ENCODE peak calls at places on chromosomes 6 and 20, in five cellular contexts. O is H9, M is bronchial epithelial cell, F is Calu3, B is pons. V is an unnamed sample.

GRCh38 chr6:155586036-155586557 is 130.5 kb upstream of the NOX3 start:
- DNase-seq in O (no peak), M (no peak), F (no peak), B (no peak), V (no peak)

GRCh38 chr20:4082406-4083102 is 67.2 kb upstream of the RNF24 start:
- DNase-seq in O (peak), M (no peak), F (no peak), B (peak), V (no peak)

GRCh38 chr6:3750324-3751018 is 1.0 kb downstream of the PXDC1 start:
- DNase-seq in O (peak), M (peak), F (peak), B (peak), V (peak)

GRCh38 chr20:4830212-4830607 is 108.5 kb downstream of the PRND start:
- DNase-seq in O (no peak), M (no peak), F (no peak), B (no peak), V (no peak)

GRCh38 chr20:50385733-50386640 is 124.2 kb upstream of the PTPN1 start:
- DNase-seq in O (no peak), M (no peak), F (no peak), B (no peak), V (no peak)

GRCh38 chr6:15327271-15327670 is 81.4 kb downstream of the JARID2 start:
- DNase-seq in O (no peak), M (peak), F (peak), B (no peak), V (no peak)

GRCh38 chr20:51446656-51447055 is 95.9 kb downstream of the NFATC2 start:
- DNase-seq in O (no peak), M (peak), F (peak), B (no peak), V (no peak)

GRCh38 chr20:62533591-62534495 is 58.0 kb upstream of the GATA5 start:
- DNase-seq in O (no peak), M (no peak), F (no peak), B (no peak), V (no peak)

GRCh38 chr20:63070771-63071540 is 64.2 kb upstream of the BHLHE23 start:
- DNase-seq in O (no peak), M (no peak), F (no peak), B (no peak), V (no peak)

GRCh38 chr6:37024665-37025337 is 19.3 kb downstream of the FGD2 start:
- DNase-seq in O (no peak), M (peak), F (peak), B (no peak), V (no peak)

GRCh38 chr6:141561154-141561553 is 571.6 kb upstream of the GJE1 start:
- DNase-seq in O (no peak), M (peak), F (no peak), B (no peak), V (no peak)

GRCh38 chr20:54680872-54681297 is 205.5 kb downstream of the DOK5 start:
- DNase-seq in O (peak), M (peak), F (peak), B (peak), V (peak)

GRCh38 chr6:40816601-40817000 is 222.4 kb downstream of the UNC5CL start:
- DNase-seq in O (no peak), M (no peak), F (no peak), B (no peak), V (no peak)

GRCh38 chr6:63347599-63347998 is 27.8 kb upstream of the LGSN start:
- DNase-seq in O (no peak), M (peak), F (no peak), B (no peak), V (no peak)

GRCh38 chr20:64228751-64229518 is 26.6 kb upstream of the PCMTD2 start:
- DNase-seq in O (no peak), M (no peak), F (no peak), B (no peak), V (no peak)

GRCh38 chr20:62770111-62770910 is 26.0 kb upstream of the MRGBP start:
- DNase-seq in O (no peak), M (no peak), F (no peak), B (no peak), V (no peak)

GRCh38 chr6:145895802-145896201 is 68.4 kb downstream of the SHPRH start:
- DNase-seq in O (no peak), M (peak), F (no peak), B (no peak), V (no peak)

GRCh38 chr20:12053348-12053747 is 135.7 kb downstream of the BTBD3 start:
- DNase-seq in O (no peak), M (peak), F (peak), B (no peak), V (no peak)

GRCh38 chr6:161273356-161273751 is 507 bp downstream of the AGPAT4 start:
- DNase-seq in O (no peak), M (peak), F (peak), B (no peak), V (peak)

GRCh38 chr6:116008470-116009229 is 52.0 kb downstream of the FRK start:
- DNase-seq in O (no peak), M (peak), F (no peak), B (peak), V (peak)

GRCh38 chr20:4844325-4844724 is 122.6 kb downstream of the PRND start:
- DNase-seq in O (no peak), M (no peak), F (no peak), B (no peak), V (no peak)

GRCh38 chr6:41602864-41603608 is 35.2 kb upstream of the MDFI start:
- DNase-seq in O (peak), M (peak), F (peak), B (peak), V (peak)

GRCh38 chr20:35284267-35284991 is at the start of gene EIF6:
- DNase-seq in O (peak), M (peak), F (peak), B (peak), V (peak)

GRCh38 chr6:159788757-159789376 is 535 bp downstream of the TCP1 start:
- DNase-seq in O (peak), M (peak), F (peak), B (no peak), V (no peak)

GRCh38 chr20:50469796-50470195 is 40.4 kb upstream of the PTPN1 start:
- DNase-seq in O (no peak), M (no peak), F (no peak), B (no peak), V (no peak)